ENCODE peak calls at places on chromosomes 16 and 17, in ten cellular contexts. J is stomach, X is GM12878, K is ovary, Y is sigmoid colon, R is tibial nerve, Q is H1, B is K562, S is transverse colon, A is esophagus muscularis mucosa. U is an unnamed sample.

GRCh38 chr17:82662711-82663261 is 14.5 kb upstream of the WDR45B start:
- DNase-seq in J (no peak), X (no peak), K (peak; percentile 60), Y (peak; percentile 59), R (no peak), Q (no peak), B (no peak), S (no peak), A (no peak), U (no peak)

GRCh38 chr17:41444640-41445039 is 3.9 kb upstream of the KRT38 start:
- DNase-seq in J (no peak), X (no peak), K (no peak), Y (no peak), R (no peak), Q (no peak), B (no peak), S (no peak), A (no peak), U (no peak)

GRCh38 chr17:62703269-62703775 is 75.9 kb downstream of the MRC2 start:
- DNase-seq in J (peak; percentile 73), X (no peak), K (peak; percentile 64), Y (peak; percentile 73), R (no peak), Q (no peak), B (peak; percentile 26), S (no peak), A (no peak), U (no peak)

GRCh38 chr17:19494961-19495806 is 38.5 kb upstream of the SLC47A1 start:
- DNase-seq in J (no peak), X (no peak), K (no peak), Y (peak; percentile 53), R (no peak), Q (no peak), B (no peak), S (no peak), A (no peak), U (no peak)

GRCh38 chr16:50373345-50373701 is 4.5 kb upstream of the BRD7 start:
- DNase-seq in J (no peak), X (no peak), K (no peak), Y (no peak), R (no peak), Q (no peak), B (no peak), S (no peak), A (no peak), U (no peak)

GRCh38 chr17:16486373-16487250 is 5.4 kb downstream of the LRRC75A start:
- DNase-seq in J (peak; percentile 97), X (no peak), K (peak; percentile 81), Y (peak; percentile 95), R (peak; percentile 71), Q (no peak), B (no peak), S (peak; percentile 96), A (no peak), U (peak; percentile 87)

GRCh38 chr17:63440127-63440769 is 5.9 kb downstream of the CYB561 start:
- DNase-seq in J (no peak), X (no peak), K (no peak), Y (no peak), R (no peak), Q (no peak), B (no peak), S (peak; percentile 23), A (no peak), U (no peak)

GRCh38 chr17:66021757-66022156 is 170.2 kb downstream of the CEP112 start:
- DNase-seq in J (no peak), X (no peak), K (no peak), Y (no peak), R (no peak), Q (no peak), B (no peak), S (no peak), A (no peak), U (no peak)

GRCh38 chr16:11224894-11225676 is 30.9 kb downstream of the SOCS1 start:
- DNase-seq in J (peak; percentile 47), X (peak; percentile 88), K (no peak), Y (no peak), R (no peak), Q (no peak), B (no peak), S (peak; percentile 78), A (no peak), U (no peak)

GRCh38 chr16:11225677-11226549 is 30.1 kb downstream of the SOCS1 start:
- DNase-seq in J (no peak), X (no peak), K (no peak), Y (no peak), R (no peak), Q (no peak), B (no peak), S (no peak), A (no peak), U (no peak)

GRCh38 chr16:11219188-11219587 is 36.8 kb downstream of the SOCS1 start:
- DNase-seq in J (no peak), X (no peak), K (no peak), Y (no peak), R (no peak), Q (no peak), B (no peak), S (no peak), A (no peak), U (no peak)

GRCh38 chr16:11229432-11229831 is 26.6 kb downstream of the SOCS1 start:
- DNase-seq in J (no peak), X (no peak), K (no peak), Y (no peak), R (no peak), Q (no peak), B (no peak), S (no peak), A (no peak), U (no peak)

DNA sequence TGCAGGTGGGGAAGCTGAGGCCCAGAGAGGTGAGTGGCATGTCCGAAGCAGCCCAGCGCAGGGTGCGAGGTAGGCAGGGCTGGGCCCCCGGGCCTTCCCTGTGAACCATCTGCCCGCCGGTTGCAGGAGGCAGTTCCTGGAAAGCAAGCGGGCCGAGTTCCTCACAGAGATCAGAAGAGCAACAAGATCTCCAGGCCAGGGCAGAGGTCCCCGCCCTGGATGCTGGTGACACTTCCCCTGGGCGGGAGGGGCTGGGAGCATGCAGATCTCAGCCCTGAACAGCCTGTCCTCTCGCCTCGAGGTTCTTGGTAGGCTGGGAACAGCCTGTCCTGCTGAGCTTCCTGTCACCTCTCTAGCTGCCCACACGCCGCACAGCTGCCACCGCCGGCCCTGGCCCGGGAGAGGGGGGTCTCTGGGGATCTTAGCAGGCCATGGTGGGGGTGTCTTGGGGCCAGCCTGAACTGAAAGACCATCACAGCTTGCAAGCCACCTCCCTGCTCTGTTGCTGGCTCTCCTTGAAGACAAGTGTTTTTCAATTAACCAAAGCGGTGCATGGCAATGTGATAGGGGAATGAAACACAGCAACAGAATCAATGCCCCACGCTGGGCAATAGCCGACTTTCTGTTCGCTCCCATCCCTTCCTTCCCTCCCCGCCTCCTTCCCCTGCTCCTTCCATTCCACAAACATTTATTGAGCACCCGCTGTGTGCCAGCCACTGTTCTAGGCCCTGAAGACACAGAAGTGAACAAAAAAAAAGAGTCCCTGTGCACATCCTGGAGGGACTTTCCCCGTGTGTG is 31.7 kb downstream of the SOCS1 start:
- DNase-seq in J (peak; percentile 71), X (peak; percentile 57), K (no peak), Y (peak; percentile 86), R (peak; percentile 64), Q (no peak), B (peak; percentile 87), S (peak; percentile 86), A (peak; percentile 95), U (peak; percentile 90)
- H3K4me3 ChIP-seq in J (no peak overlapping the region), X (peak overlapping the region; percentile 19), K (no peak overlapping the region), Y (no peak overlapping the region), R (no peak overlapping the region), Q (no peak overlapping the region), B (no peak overlapping the region), S (no peak overlapping the region), A (no peak overlapping the region), U (no peak overlapping the region)

DNA sequence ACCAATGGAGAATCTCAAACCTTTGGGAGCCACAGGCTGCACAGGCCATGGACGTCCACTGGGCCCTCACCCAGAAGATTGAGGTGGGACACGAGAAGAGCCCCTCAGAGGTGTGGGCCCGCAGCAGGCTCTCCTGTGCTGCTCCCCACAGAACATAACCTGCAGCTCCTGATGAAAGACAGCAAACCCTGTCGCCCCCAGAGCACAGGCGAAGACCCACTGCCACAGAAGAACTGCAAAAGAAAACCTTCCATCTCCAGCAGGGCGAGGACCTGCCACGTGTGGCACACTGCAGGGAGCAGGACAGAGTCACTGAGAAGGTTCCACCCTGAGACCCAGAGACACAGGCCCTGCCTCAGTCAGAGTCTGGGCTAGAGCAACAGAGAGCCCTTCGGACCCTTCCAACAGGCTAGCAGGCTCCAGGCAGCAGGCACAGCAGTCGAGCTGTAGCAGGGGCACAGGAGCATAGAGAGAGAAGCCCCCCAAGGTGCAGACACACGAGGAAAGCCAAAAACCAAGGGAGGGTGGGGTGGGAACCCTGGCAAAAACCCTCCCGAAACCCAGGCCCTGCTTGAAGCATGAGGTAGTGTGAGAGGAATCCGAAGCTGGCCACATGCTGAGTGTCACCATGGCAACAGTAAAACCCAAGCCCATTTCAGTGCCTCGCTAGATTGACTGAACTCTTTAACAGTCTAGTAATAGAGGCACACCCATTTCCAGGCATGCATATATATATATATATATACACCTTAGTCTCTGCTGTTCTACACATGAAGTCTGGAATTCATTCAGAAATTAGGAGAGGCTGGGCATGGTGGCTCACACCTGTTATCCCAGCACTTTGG is 60.0 kb upstream of the CHMP6 start:
- DNase-seq in J (no peak), X (no peak), K (peak; percentile 15), Y (no peak), R (no peak), Q (peak; percentile 34), B (no peak), S (no peak), A (no peak), U (no peak)
- TF ChIP-seq EP300 in J (no peak), X (no peak), K (no peak), Y (no peak), R (no peak), Q (no peak), B (no peak), S (no peak), A (no peak), U (no peak)

GRCh38 chr17:59436900-59437299 is 105.4 kb downstream of the YPEL2 start:
- DNase-seq in J (no peak), X (no peak), K (no peak), Y (no peak), R (no peak), Q (no peak), B (no peak), S (no peak), A (no peak), U (no peak)
- H3K36me3 ChIP-seq in J (no peaks in the 10 kb centered on the region), X (no peaks in the 10 kb centered on the region), K (no peaks in the 10 kb centered on the region), Y (no peaks in the 10 kb centered on the region), R (no peaks in the 10 kb centered on the region), Q (no peaks in the 10 kb centered on the region), B (no peaks in the 10 kb centered on the region), S (no peaks in the 10 kb centered on the region), A (no peaks in the 10 kb centered on the region), U (no peaks in the 10 kb centered on the region)

GRCh38 chr17:56928586-56928985 is 14.7 kb upstream of the TRIM25 start:
- DNase-seq in J (no peak), X (no peak), K (no peak), Y (no peak), R (no peak), Q (no peak), B (no peak), S (no peak), A (no peak), U (no peak)

GRCh38 chr17:56925088-56925487 is 11.2 kb upstream of the TRIM25 start:
- DNase-seq in J (no peak), X (no peak), K (no peak), Y (no peak), R (no peak), Q (no peak), B (no peak), S (no peak), A (no peak), U (no peak)

GRCh38 chr17:56926270-56926669 is 12.4 kb upstream of the TRIM25 start:
- DNase-seq in J (no peak), X (no peak), K (no peak), Y (no peak), R (no peak), Q (no peak), B (no peak), S (no peak), A (peak; percentile 19), U (no peak)

GRCh38 chr17:56929362-56929969 is 15.6 kb upstream of the TRIM25 start:
- DNase-seq in J (no peak), X (no peak), K (no peak), Y (no peak), R (no peak), Q (no peak), B (no peak), S (no peak), A (no peak), U (no peak)

DNA sequence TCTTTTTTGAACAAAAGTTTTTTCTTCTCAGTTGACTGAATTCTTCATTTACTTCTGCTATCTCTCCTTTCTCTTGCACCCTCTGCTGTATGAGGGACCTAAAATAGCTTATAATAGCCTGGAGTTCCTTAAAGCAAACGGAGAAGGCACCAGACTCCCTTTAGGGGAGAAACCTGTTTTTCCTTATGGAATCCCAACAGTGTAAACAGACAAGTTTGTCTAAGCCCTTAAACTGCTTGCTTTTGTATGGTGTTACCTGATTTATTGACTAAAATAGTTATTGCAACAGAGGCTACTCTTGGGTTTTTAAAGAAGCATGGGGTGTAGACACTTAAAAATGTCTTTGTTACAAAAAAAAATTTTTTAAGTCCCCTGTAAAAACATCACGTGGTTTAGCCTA is 12.9 kb upstream of the TRIM25 start:
- DNase-seq in J (no peak), X (no peak), K (no peak), Y (no peak), R (no peak), Q (no peak), B (no peak), S (no peak), A (no peak), U (no peak)
- H3K4me3 ChIP-seq in J (no peak overlapping the region), X (no peak overlapping the region), K (no peak overlapping the region), Y (no peak overlapping the region), R (no peak overlapping the region), Q (no peak overlapping the region), B (no peak overlapping the region), S (no peak overlapping the region), A (no peak overlapping the region), U (no peak overlapping the region)

U was measured in suprapubic skin.